ENCODE peak calls at places on chromosomes 6 and 20, in nine cellular contexts. W, Q, A, O, E, B, P, D and N are unnamed samples.

GRCh38 chr20:3431109-3431508 is 23.6 kb upstream of the DNAAF9 start:
- DNase-seq in B (no peak), P (no peak), D (no peak), O (no peak), Q (no peak), A (no peak), W (no peak), E (no peak), N (no peak)

GRCh38 chr6:165663283-165663735 is 268 bp upstream of the PDE10A start:
- DNase-seq in B (no peak), Q (no peak), E (peak), A (peak), P (peak), W (peak), O (no peak), D (no peak), N (peak)

GRCh38 chr6:55666811-55667210 is 87.8 kb upstream of the HMGCLL1 start:
- DNase-seq in Q (no peak), E (no peak), O (no peak), D (no peak), W (no peak), A (no peak), B (no peak), P (no peak), N (no peak)

GRCh38 chr20:47330933-47331708 is 25.4 kb downstream of the ZMYND8 start:
- DNase-seq in O (no peak), A (no peak), Q (no peak), D (no peak), B (no peak), E (no peak), W (peak), P (peak), N (peak)

GRCh38 chr20:44448753-44449546 is 26.7 kb upstream of the TTPAL start:
- DNase-seq in B (no peak), A (no peak), W (no peak), D (peak), Q (no peak), P (no peak), E (no peak), O (no peak), N (peak)

GRCh38 chr6:124298682-124299081 is 495.0 kb downstream of the NKAIN2 start:
- DNase-seq in Q (no peak), E (no peak), O (no peak), W (no peak), B (no peak), D (peak), P (no peak), A (no peak), N (no peak)

GRCh38 chr6:15322781-15323536 is 77.1 kb downstream of the JARID2 start:
- DNase-seq in E (no peak), D (peak), P (no peak), B (no peak), W (no peak), Q (no peak), A (no peak), O (no peak), N (peak)

GRCh38 chr20:45893831-45894230 is 2.7 kb downstream of the CTSA start:
- DNase-seq in E (no peak), P (no peak), A (no peak), O (no peak), B (no peak), Q (no peak), D (no peak), W (no peak), N (no peak)

GRCh38 chr20:25321991-25322390 is 68.6 kb downstream of the ABHD12 start:
- DNase-seq in O (no peak), E (no peak), P (no peak), B (no peak), D (no peak), A (no peak), W (no peak), Q (no peak), N (no peak)

GRCh38 chr6:7628915-7629314 is 38.9 kb downstream of the SNRNP48 start:
- DNase-seq in E (no peak), O (no peak), Q (no peak), B (no peak), A (no peak), W (no peak), D (no peak), P (no peak), N (no peak)

GRCh38 chr6:132728616-132729015 is 14.8 kb upstream of the VNN1 start:
- DNase-seq in E (no peak), D (no peak), O (no peak), Q (no peak), B (no peak), A (no peak), P (no peak), W (no peak), N (no peak)

GRCh38 chr20:35303735-35304431 is 11.7 kb upstream of the FAM83C start:
- DNase-seq in E (peak), W (peak), D (peak), B (peak), O (peak), A (peak), Q (no peak), P (peak), N (peak)

GRCh38 chr6:106477790-106478189 is 117.3 kb downstream of the CRYBG1 start:
- DNase-seq in W (no peak), P (no peak), A (no peak), E (no peak), O (no peak), B (no peak), D (peak), Q (no peak), N (peak)

GRCh38 chr6:31203345-31203979 is 33.0 kb upstream of the POU5F1 start:
- DNase-seq in D (peak), A (no peak), B (no peak), E (no peak), W (no peak), P (peak), Q (no peak), O (peak), N (peak)

GRCh38 chr6:75296811-75297779 is 12.5 kb upstream of the TMEM30A start:
- DNase-seq in W (no peak), E (no peak), D (peak), B (no peak), Q (peak), A (no peak), O (no peak), P (no peak), N (peak)

GRCh38 chr20:40010483-40010882 is 678.6 kb downstream of the MAFB start:
- DNase-seq in P (no peak), O (no peak), W (peak), D (no peak), E (peak), B (no peak), A (no peak), Q (no peak), N (peak)

GRCh38 chr6:36924131-36924530 is 30.4 kb upstream of the PI16 start:
- DNase-seq in Q (no peak), D (no peak), O (no peak), A (no peak), W (no peak), E (no peak), P (no peak), B (no peak), N (no peak)